ENCODE peak calls at places on chromosomes 4 and X, in ten cellular contexts. I is body of pancreas; T is CD8-positive, alpha-beta memory T cell; L is epithelial cell of esophagus; V is tibial artery; J is tibial nerve; D is fibroblast of mammary gland; C is naive thymus-derived CD4-positive, alpha-beta T cell; M is GM06990; B is AG04449. R is an unnamed sample.

GRCh38 chr4:184401397-184402171 is 72.8 kb downstream of the IRF2 start:
- DNase-seq in J (no peak), M (no peak), T (no peak), L (no peak), C (no peak), I (no peak), V (no peak), B (no peak), D (no peak), R (no peak)

GRCh38 chrX:47101206-47101605 is 23.0 kb downstream of the RGN start:
- DNase-seq in M (no peak), L (no peak), B (no peak), J (no peak), D (no peak), T (no peak), V (no peak), I (no peak), C (no peak), R (no peak)

GRCh38 chrX:104137496-104137895 is 19.3 kb downstream of the SLC25A53 start:
- DNase-seq in M (no peak), T (no peak), I (no peak), J (no peak), B (no peak), C (no peak), D (peak; percentile 50), V (no peak), L (no peak), R (peak; percentile 40)

GRCh38 chr4:55547461-55547770 is 707 bp upstream of the CLOCK start:
- DNase-seq in J (no peak), L (no peak), D (no peak), M (no peak), T (no peak), V (no peak), I (no peak), C (no peak), B (no peak), R (peak; percentile 11)

GRCh38 chrX:31715675-31716074 is 643.8 kb upstream of the FTHL17 start:
- DNase-seq in T (no peak), B (no peak), I (no peak), C (no peak), D (no peak), J (no peak), L (no peak), V (no peak), M (no peak), R (no peak)

GRCh38 chr4:7171191-7171900 is 21.0 kb upstream of the SORCS2 start:
- DNase-seq in M (no peak), D (peak; percentile 36), T (no peak), B (no peak), L (no peak), C (no peak), J (no peak), V (no peak), I (no peak), R (no peak)

GRCh38 chr4:3293410-3294391 is 880 bp downstream of the RGS12 start:
- DNase-seq in L (no peak), I (no peak), T (no peak), C (no peak), B (no peak), D (no peak), M (no peak), V (no peak), J (no peak), R (peak; percentile 11)

GRCh38 chr4:12041828-12042227 is 613.1 kb upstream of the HS3ST1 start:
- DNase-seq in C (no peak), T (no peak), L (peak; percentile 1), V (no peak), B (no peak), D (no peak), I (no peak), M (no peak), J (no peak), R (no peak)

GRCh38 chr4:55754754-55755350 is 64.7 kb upstream of the EXOC1L start:
- DNase-seq in T (no peak), L (peak; percentile 84), J (no peak), V (no peak), D (peak; percentile 80), C (no peak), B (peak; percentile 26), I (no peak), M (no peak), R (peak; percentile 77)

GRCh38 chrX:155534800-155535199 is 76.4 kb upstream of the F8A3 start:
- DNase-seq in J (no peak), T (no peak), M (no peak), V (no peak), L (no peak), I (no peak), C (no peak), B (no peak), D (no peak), R (peak; percentile 10)

GRCh38 chrX:11770320-11770719 is 12.3 kb downstream of the MSL3 start:
- DNase-seq in I (no peak), B (no peak), V (no peak), M (no peak), C (no peak), T (peak; percentile 24), J (no peak), L (peak; percentile 54), D (peak; percentile 66), R (peak; percentile 71)

GRCh38 chr4:144645621-144646522 is at the start of gene HHIP:
- DNase-seq in J (peak; percentile 33), M (peak; percentile 30), V (peak; percentile 34), L (peak; percentile 23), D (peak; percentile 36), C (peak; percentile 5), I (peak; percentile 43), T (no peak), B (no peak), R (peak; percentile 83)

DNA sequence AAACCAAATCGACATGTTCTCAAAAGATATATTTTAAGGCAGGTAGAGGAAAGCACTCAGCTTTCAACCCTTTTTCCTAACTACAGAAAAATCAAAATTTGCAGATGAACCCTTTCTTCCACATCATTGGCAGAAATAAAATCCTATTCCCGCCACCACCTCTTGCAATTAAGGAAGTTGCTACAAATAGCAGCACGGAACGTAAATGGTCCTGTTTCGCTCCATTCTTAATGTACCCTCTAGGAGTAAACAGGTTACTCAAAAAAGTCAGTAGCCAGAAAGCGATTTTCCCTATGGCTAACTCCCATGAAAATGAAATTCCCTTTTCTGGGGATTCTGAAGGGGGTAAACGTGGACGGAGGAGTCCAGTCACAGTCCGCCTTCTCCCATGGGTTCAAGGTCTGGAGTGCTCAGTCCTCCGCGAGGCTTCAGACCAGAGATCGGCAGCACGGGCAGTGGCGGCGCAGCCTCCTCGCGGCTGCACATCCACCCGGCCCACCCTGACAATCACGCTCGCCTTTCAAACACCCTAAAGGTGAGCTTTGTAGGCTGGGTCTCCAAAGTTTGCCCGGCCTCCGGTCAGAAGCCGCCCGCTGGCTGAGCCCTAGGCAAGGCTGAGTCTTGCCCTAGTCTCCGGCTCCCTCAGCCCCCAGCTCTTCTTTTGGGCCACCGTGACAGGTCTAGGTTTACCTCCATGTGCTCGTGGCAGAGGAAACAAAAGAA is 1.8 kb downstream of the ATP11C start:
- DNase-seq in I (peak; percentile 13), B (no peak), C (no peak), T (no peak), V (no peak), L (peak; percentile 8), D (no peak), J (no peak), M (peak; percentile 54), R (peak; percentile 12)
- H3K4me3 ChIP-seq in I (peak overlapping the region; percentile 48), B (peak overlapping the region; percentile 67), C (peak overlapping the region; percentile 55), T (peak overlapping the region; percentile 42), V (peak overlapping the region; percentile 88), L (peak overlapping the region; percentile 59), D (peak overlapping the region; percentile 65), J (peak overlapping the region; percentile 87), M (peak overlapping the region; percentile 73), R (peak overlapping the region; percentile 69)

GRCh38 chr4:176945314-176945713 is 152.6 kb upstream of the VEGFC start:
- DNase-seq in J (no peak), M (no peak), C (no peak), L (no peak), V (no peak), I (no peak), D (no peak), T (no peak), B (no peak), R (peak; percentile 75)

GRCh38 chr4:176953021-176953420 is 160.3 kb upstream of the VEGFC start:
- DNase-seq in L (no peak), C (no peak), I (no peak), V (no peak), M (no peak), T (no peak), J (no peak), B (no peak), D (no peak), R (no peak)

DNA sequence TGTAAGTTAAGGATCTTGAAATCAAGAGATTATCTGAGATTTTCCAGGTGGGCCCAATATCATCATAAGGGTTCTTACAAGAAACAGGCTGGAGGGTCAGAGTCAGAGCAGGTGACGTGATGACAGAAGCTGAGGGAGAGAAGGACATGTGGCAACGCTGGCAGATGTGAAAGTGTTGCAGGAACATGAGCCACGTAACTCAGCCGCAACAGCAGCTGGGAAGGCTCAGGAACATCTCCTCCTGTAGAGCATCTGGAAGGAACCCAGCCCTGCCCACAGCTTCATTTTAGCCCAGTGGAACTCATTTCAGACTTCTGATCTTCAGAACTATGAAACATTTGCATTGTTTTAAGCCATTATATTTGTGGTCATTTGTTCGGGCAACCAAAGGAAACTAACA is 156.3 kb upstream of the VEGFC start:
- DNase-seq in L (no peak), I (no peak), M (no peak), C (no peak), V (no peak), J (no peak), T (no peak), B (no peak), D (peak; percentile 77), R (peak; percentile 49)
- H3K4me3 ChIP-seq in L (no peak overlapping the region), I (no peak overlapping the region), M (no peak overlapping the region), C (no peak overlapping the region), V (no peak overlapping the region), J (no peak overlapping the region), T (no peak overlapping the region), B (no peak overlapping the region), D (no peak overlapping the region), R (no peak overlapping the region)

DNA sequence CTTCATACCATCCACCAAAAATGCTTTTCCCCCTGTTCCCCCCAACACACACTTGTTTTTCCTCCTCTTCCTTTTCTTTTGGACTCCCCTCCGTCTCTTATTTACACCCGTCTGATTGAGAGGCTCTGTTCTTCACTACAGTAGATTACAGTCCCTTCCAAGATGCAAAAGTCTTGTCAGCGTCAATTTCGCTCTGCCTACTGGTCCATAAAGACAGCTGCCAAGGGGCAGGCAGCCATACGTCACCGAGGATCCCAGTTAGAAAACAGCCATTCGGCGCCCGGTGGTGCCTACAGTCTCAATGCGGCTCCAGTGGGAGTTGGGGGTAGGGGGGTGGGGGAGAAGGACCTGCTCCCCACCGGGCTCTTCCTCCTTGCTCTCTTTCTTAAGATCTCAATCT is at the start of gene GPM6B:
- DNase-seq in C (no peak), L (no peak), I (no peak), J (no peak), M (no peak), V (no peak), B (no peak), D (no peak), T (no peak), R (no peak)
- H3K4me3 ChIP-seq in C (no peak within 1 kb of the TSS), L (no peak within 1 kb of the TSS), I (no peak within 1 kb of the TSS), J (peak within 1 kb of the TSS; percentile 22), M (no peak within 1 kb of the TSS), V (no peak within 1 kb of the TSS), B (no peak within 1 kb of the TSS), D (no peak within 1 kb of the TSS), T (no peak within 1 kb of the TSS), R (no peak within 1 kb of the TSS)

DNA sequence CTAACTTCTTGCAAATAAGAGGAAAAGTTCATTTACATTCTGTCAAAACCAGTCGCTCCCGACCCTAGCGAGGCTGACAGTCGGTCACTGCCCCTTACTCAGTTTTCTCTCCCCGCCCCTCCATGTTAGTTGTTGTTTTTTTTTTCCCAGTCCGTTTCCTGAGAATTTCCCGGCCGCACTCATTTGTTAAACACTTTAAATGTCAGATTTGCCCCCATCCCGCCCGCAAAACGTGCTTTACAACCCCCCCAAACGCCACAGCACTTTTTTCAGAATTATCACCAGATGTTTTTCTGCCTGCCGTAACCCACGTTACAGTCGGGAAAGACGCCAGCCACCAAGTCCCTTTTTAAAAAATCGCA is 88.9 kb downstream of the HPRT1 start:
- DNase-seq in L (no peak), M (no peak), D (no peak), V (no peak), C (no peak), J (no peak), T (no peak), I (no peak), B (no peak), R (no peak)
- H3K4me3 ChIP-seq in L (peak overlapping the region; percentile 57), M (peak overlapping the region; percentile 71), D (peak overlapping the region; percentile 65), V (peak overlapping the region; percentile 63), C (peak overlapping the region; percentile 48), J (peak overlapping the region; percentile 37), T (peak overlapping the region; percentile 25), I (peak overlapping the region; percentile 41), B (peak overlapping the region; percentile 73), R (peak overlapping the region; percentile 78)

R was measured in choroid plexus epithelial cell.